ENCODE peak calls at places on chromosomes 13 and 19, in six cellular contexts. V is stimulated activated CD8-positive, alpha-beta memory T cell treated with anti-CD3 and anti-CD28 coated beads, Interleukin-4, amount 100 ng/mL, for 1 hour; B is activated CD8-positive, alpha-beta memory T cell treated with anti-CD3 and anti-CD28 coated beads for 48 hours; C is lower lobe of right lung; A is naive thymus-derived CD4-positive, alpha-beta T cell; I is amniotic stem cell. W is an unnamed sample.

GRCh38 chr13:95553271-95553588 is 710 bp downstream of the CLDN10 start:
- DNase-seq in V (no peak), C (no peak), B (no peak), A (no peak), I (no peak), W (no peak)

GRCh38 chr19:7395360-7395781 is 46.6 kb downstream of the ARHGEF18 start:
- DNase-seq in V (no peak), B (no peak), A (no peak), C (no peak), I (no peak), W (peak)

GRCh38 chr19:10565028-10565566 is 713 bp downstream of the KRI1 start:
- DNase-seq in A (peak), I (no peak), C (peak), B (peak), V (no peak), W (peak)

GRCh38 chr19:19997656-19998268 is 41.5 kb downstream of the ZNF682 start:
- DNase-seq in V (no peak), A (peak), C (no peak), B (no peak), I (no peak), W (no peak)

GRCh38 chr13:40103864-40104263 is 448.4 kb downstream of the COG6 start:
- DNase-seq in C (no peak), A (no peak), B (no peak), I (no peak), V (no peak), W (no peak)

GRCh38 chr19:498591-498950 is 2.3 kb downstream of the MADCAM1 start:
- DNase-seq in C (no peak), V (no peak), I (no peak), A (no peak), B (no peak), W (no peak)

GRCh38 chr19:41095703-41096102 is 7.5 kb downstream of the CYP2A13 start:
- DNase-seq in V (no peak), A (no peak), I (no peak), C (no peak), B (no peak), W (no peak)

GRCh38 chr19:1967087-1967608 is 26.2 kb downstream of the CSNK1G2 start:
- DNase-seq in B (no peak), V (no peak), I (no peak), A (peak), C (no peak), W (no peak)

GRCh38 chr19:18204394-18205179 is 745 bp upstream of the RAB3A start:
- DNase-seq in V (no peak), C (no peak), A (no peak), I (no peak), B (no peak), W (no peak)

GRCh38 chr13:75364131-75364713 is 117.7 kb downstream of the TBC1D4 start:
- DNase-seq in B (no peak), A (no peak), V (no peak), I (no peak), C (no peak), W (no peak)

GRCh38 chr13:32019612-32020233 is 11.9 kb upstream of the FRY start:
- DNase-seq in C (no peak), B (no peak), A (peak), I (no peak), V (no peak), W (peak)

GRCh38 chr13:48954086-48954485 is 21.6 kb upstream of the FNDC3A start:
- DNase-seq in I (no peak), A (no peak), C (no peak), B (no peak), V (no peak), W (no peak)

GRCh38 chr13:35720690-35721554 is 244.4 kb upstream of the MAB21L1 start:
- DNase-seq in V (no peak), B (peak), I (no peak), C (peak), A (peak), W (no peak)